ENCODE peak calls at places on chromosome 5, in seven cellular contexts. Q, J, W, S, T, Z and V are unnamed samples.

GRCh38 chr5:172162348-172162747 is 25.7 kb downstream of the STK10 start:
- DNase-seq in J (no peak), Z (no peak), W (no peak), S (no peak), T (no peak), Q (no peak), V (no peak)

GRCh38 chr5:33810491-33811120 is 81.2 kb downstream of the ADAMTS12 start:
- DNase-seq in J (no peak), W (no peak), Z (no peak), Q (no peak), T (no peak), S (no peak), V (no peak)

GRCh38 chr5:158741296-158741695 is 358.4 kb downstream of the EBF1 start:
- DNase-seq in W (no peak), T (no peak), J (no peak), S (no peak), Q (no peak), Z (no peak), V (no peak)

GRCh38 chr5:174455301-174455700 is 269.1 kb upstream of the MSX2 start:
- DNase-seq in T (no peak), S (no peak), J (no peak), Z (no peak), Q (no peak), W (no peak), V (no peak)

GRCh38 chr5:65874241-65874640 is 52.1 kb upstream of the ERBIN start:
- DNase-seq in J (no peak), S (no peak), T (no peak), W (no peak), Z (no peak), Q (no peak), V (no peak)

GRCh38 chr5:75361310-75361709 is 24.3 kb downstream of the HMGCR start:
- DNase-seq in Z (no peak), Q (no peak), S (no peak), W (no peak), T (no peak), J (no peak), V (no peak)

GRCh38 chr5:775960-776861 is 8.3 kb downstream of the ZDHHC11B start:
- DNase-seq in T (no peak), Q (no peak), J (no peak), Z (peak), W (no peak), S (no peak), V (no peak)

GRCh38 chr5:166117062-166117743 is 2174.2 kb upstream of the WWC1 start:
- DNase-seq in T (no peak), Z (no peak), J (no peak), W (no peak), Q (no peak), S (no peak), V (no peak)

GRCh38 chr5:13606051-13606450 is 338.4 kb downstream of the DNAH5 start:
- DNase-seq in W (no peak), T (no peak), Q (no peak), Z (no peak), J (no peak), S (no peak), V (no peak)

GRCh38 chr5:23014251-23014650 is 161.1 kb upstream of the CDH12 start:
- DNase-seq in Z (no peak), W (no peak), Q (no peak), T (no peak), S (no peak), J (no peak), V (peak)

GRCh38 chr5:110517396-110517795 is 209.1 kb downstream of the TMEM232 start:
- DNase-seq in J (no peak), T (no peak), Q (no peak), S (no peak), W (no peak), Z (no peak), V (no peak)

GRCh38 chr5:121380066-121380465 is 471.6 kb upstream of the FTMT start:
- DNase-seq in Z (no peak), S (no peak), Q (no peak), T (no peak), J (no peak), W (no peak), V (no peak)